ENCODE peak calls at places on chromosomes 13 and 19, in five cellular contexts. X is neuronal stem cell, N is H1, B is H9, H is trophoblast cell. V is an unnamed sample.

GRCh38 chr19:48613024-48613851 is 1.6 kb downstream of the FAM83E start:
- DNase-seq in N (no peak), X (no peak), B (peak), H (no peak), V (no peak)

GRCh38 chr13:98352226-98352625 is 175.2 kb upstream of the RNF113B start:
- DNase-seq in X (no peak), N (no peak), H (no peak), B (no peak), V (no peak)

GRCh38 chr19:2587001-2587719 is 111.2 kb downstream of the GADD45B start:
- DNase-seq in X (no peak), H (no peak), B (peak), N (no peak), V (peak)

GRCh38 chr19:30719189-30719990 is 347.2 kb downstream of the ZNF536 start:
- DNase-seq in N (no peak), B (peak), H (no peak), X (no peak), V (peak)

GRCh38 chr19:16258440-16258903 is 60.8 kb downstream of the AP1M1 start:
- DNase-seq in N (no peak), B (no peak), H (no peak), X (no peak), V (no peak)

GRCh38 chr19:4815426-4816387 is 15.8 kb downstream of the TICAM1 start:
- DNase-seq in B (peak), N (peak), H (peak), X (peak), V (peak)

GRCh38 chr19:10334340-10335148 is 1.2 kb upstream of the RAVER1 start:
- DNase-seq in N (peak), H (peak), B (peak), X (peak), V (peak)

GRCh38 chr19:54430306-54431254 is 15.3 kb downstream of the TTYH1 start:
- DNase-seq in H (peak), N (no peak), B (peak), X (no peak), V (peak)

GRCh38 chr13:98033277-98034247 is 80.1 kb downstream of the IPO5 start:
- DNase-seq in N (no peak), X (peak), H (peak), B (no peak), V (peak)

GRCh38 chr19:17757125-17757524 is 5.8 kb downstream of the FCHO1 start:
- DNase-seq in N (no peak), B (no peak), X (no peak), H (no peak), V (no peak)

GRCh38 chr19:2277138-2277537 is 4.8 kb downstream of the PEAK3 start:
- DNase-seq in B (no peak), N (no peak), X (no peak), H (no peak), V (no peak)

GRCh38 chr13:79492313-79492798 is 11.4 kb downstream of the NDFIP2 start:
- DNase-seq in N (no peak), B (peak), X (no peak), H (peak), V (peak)

GRCh38 chr13:86581711-86582110 is 782.5 kb upstream of the SLITRK6 start:
- DNase-seq in X (no peak), N (no peak), H (no peak), B (no peak), V (peak)

GRCh38 chr13:38713046-38713445 is 26.2 kb downstream of the FREM2 start:
- DNase-seq in H (no peak), X (no peak), N (no peak), B (no peak), V (no peak)

GRCh38 chr13:28792992-28793391 is 27.1 kb upstream of the MTUS2 start:
- DNase-seq in X (no peak), N (no peak), B (no peak), H (peak), V (peak)

GRCh38 chr13:28582225-28582891 is 76.6 kb upstream of the POMP start:
- DNase-seq in X (no peak), B (no peak), N (no peak), H (no peak), V (peak)

GRCh38 chr13:41403983-41404382 is 53.4 kb upstream of the RGCC start:
- DNase-seq in X (no peak), B (no peak), N (no peak), H (peak), V (no peak)

GRCh38 chr13:41402695-41403511 is 54.4 kb upstream of the RGCC start:
- DNase-seq in X (no peak), N (no peak), B (peak), H (no peak), V (no peak)

GRCh38 chr13:41401371-41401770 is 56.0 kb upstream of the RGCC start:
- DNase-seq in H (no peak), B (peak), N (no peak), X (no peak), V (no peak)

DNA sequence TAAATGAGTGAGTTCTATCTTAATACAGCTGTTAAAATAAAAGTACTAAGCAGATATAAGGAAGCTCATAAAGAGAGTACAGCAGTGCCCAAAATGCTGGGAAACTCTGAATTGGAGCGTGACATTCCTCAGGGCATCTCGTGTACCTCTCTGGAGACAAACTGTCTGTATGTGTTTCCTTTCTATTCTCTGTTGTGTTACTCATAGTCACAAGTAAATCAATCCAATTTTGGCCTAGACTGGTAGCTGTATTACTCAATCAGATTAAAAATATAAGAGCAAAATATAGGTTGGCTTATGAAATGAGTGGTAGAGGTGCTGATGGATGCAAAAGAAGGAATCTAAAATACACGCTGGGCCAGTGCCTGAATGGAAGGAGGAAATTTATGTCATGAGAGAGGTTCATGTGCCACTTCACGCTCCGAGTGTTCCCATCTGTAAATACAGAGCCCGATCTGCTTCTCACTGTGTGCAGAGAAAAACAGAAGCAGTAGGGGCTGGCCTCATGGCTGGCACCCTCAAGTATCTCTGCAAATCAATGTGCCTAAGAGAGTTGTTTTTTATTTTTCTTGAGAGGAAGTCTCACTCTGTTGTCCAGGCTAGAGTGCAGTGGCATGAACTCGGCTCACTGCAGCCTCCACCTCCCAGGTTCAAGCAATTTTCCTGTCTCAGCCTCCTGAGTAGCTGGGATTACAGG is 58.7 kb upstream of the RGCC start:
- DNase-seq in B (no peak), X (no peak), N (no peak), H (no peak), V (no peak)
- H2BK12ac ChIP-seq in B (no peak), X (no peak), N (no peak), H (no peak), V (no peak)

GRCh38 chr13:102911336-102911735 is 65.5 kb downstream of the ERCC5 start:
- DNase-seq in N (no peak), B (no peak), X (no peak), H (peak), V (no peak)
- H2BK12ac ChIP-seq in N (no peak), B (no peak), X (no peak), H (no peak), V (peak)

GRCh38 chr19:43329989-43330388 is 23.5 kb upstream of the CD177 start:
- DNase-seq in X (no peak), B (no peak), H (no peak), N (no peak), V (no peak)

GRCh38 chr19:43332058-43332922 is 21.2 kb upstream of the CD177 start:
- DNase-seq in X (no peak), N (no peak), B (peak), H (no peak), V (no peak)

GRCh38 chr19:43330726-43331434 is 22.6 kb upstream of the CD177 start:
- DNase-seq in H (no peak), X (no peak), N (no peak), B (no peak), V (no peak)

DNA sequence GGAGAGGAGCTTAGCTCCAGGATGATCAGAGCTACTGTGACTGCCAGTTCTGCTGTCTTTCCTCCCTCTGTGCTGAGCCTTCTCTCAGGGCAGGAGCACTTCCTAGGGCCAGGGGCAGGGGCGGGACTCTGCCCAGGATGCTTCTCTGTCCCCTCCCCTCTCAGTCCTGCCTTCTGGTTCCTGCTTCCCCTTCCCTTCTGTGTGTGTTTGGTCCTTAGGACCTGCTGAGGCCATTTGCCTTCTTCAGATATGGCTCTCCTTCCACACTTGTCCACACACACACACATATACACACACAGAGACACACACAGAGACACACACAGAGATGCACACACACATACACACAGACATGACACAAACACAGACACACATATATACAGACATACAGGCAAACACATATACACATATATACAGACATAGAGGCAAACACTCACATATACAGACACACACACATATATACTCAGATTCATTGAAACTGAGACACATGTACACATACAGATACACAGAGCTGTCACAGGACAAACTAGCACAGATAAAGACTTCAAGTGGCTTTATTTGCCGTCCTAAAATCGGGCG is 22.0 kb upstream of the CD177 start:
- DNase-seq in X (no peak), H (no peak), N (no peak), B (no peak), V (no peak)
- H2BK12ac ChIP-seq in X (no peak), H (no peak), N (peak), B (no peak), V (no peak)

DNA sequence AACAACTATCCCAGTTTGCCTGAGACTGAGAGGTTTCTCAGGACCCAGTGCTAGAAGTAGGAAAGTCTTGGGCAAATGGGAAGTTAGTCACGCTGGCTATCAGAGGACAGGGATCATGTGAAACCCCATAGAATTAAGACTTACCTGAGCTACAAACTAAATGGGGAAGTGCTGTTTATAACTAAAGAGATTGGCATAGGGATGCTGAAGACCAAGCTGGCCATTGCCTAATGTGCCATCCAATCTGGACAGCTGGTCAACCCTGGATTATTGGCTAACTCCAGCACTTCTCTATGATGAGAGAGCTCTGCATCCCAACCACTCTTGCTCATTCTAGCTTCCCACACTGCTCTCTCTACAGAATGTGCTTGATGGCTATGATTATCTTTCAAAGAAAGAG is 216.1 kb downstream of the TDRD3 start:
- DNase-seq in B (no peak), X (no peak), H (no peak), N (no peak), V (no peak)
- H2BK12ac ChIP-seq in B (no peak), X (no peak), H (no peak), N (no peak), V (no peak)

GRCh38 chr13:94139393-94139995 is 340.0 kb downstream of the DCT start:
- DNase-seq in N (no peak), B (no peak), X (no peak), H (no peak), V (no peak)

GRCh38 chr13:94140027-94140426 is 339.5 kb downstream of the DCT start:
- DNase-seq in N (no peak), X (no peak), B (no peak), H (no peak), V (no peak)

GRCh38 chr13:94138831-94139230 is 340.7 kb downstream of the DCT start:
- DNase-seq in N (no peak), X (no peak), H (no peak), B (no peak), V (no peak)

DNA sequence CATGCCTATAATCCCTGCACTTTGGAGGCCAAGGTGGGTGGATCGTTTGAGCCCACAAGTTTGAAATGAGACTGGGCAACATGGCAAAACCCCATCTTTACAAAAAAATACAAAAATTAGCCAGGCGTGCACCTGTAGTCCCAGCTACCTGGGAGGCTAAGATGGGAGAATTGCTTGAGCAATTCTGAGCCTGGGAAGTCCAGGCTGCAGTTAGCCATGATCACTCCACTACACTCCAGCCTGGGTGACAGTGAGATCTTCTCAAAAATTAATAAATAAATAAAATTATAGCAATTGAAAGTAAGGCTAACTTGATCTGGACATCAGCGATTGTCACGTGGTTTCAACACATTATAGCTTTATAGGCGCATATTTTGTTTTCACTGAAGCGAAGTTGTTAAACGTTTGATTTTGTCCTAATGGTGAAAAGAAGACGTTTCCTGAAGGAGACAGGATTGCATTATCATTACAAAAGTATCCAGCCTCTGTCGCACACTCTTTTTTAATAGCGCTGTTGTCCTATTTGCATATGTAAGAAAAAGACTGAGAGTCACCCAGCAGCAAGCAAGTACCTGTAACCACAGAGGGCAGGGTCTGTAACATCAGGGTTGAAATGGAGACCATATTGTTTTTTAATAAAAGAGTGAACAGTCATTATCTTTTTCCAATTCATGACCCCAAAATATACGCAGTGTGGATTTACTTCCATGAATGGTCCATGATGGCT is 335.7 kb downstream of the DCT start:
- DNase-seq in N (peak), X (no peak), H (no peak), B (peak), V (no peak)
- H2BK12ac ChIP-seq in N (no peak), X (no peak), H (no peak), B (no peak), V (no peak)

DNA sequence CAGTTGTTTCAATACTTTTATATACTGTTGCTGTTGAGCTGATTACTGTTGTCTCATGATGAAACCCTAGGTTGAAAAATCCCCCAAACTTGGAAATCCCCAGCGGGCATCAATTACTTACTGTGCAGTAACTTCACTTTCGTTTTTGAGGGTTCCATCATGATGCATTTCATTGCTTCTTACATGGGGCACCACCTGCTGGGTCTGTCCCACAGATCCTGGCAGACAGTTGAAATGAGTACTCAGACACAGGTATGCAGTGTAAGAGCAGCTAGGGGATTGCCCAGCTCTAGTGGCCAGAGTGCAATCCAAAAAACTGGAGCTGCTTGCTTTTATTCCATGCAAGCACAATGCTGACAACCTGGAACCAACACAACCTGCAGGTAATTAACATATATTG is 132.5 kb upstream of the ZNF91 start:
- DNase-seq in N (no peak), B (no peak), X (no peak), H (no peak), V (no peak)
- H2BK12ac ChIP-seq in N (no peak), B (no peak), X (no peak), H (no peak), V (no peak)

GRCh38 chr19:47471381-47471732 is 336 bp downstream of the SLC8A2 start:
- DNase-seq in B (no peak), X (no peak), H (no peak), N (no peak), V (no peak)
- H2BK12ac ChIP-seq in B (no peak), X (no peak), H (no peak), N (peak), V (no peak)

GRCh38 chr13:20359335-20359734 is 127.2 kb upstream of the GJB6 start:
- DNase-seq in B (no peak), H (peak), X (no peak), N (no peak), V (peak)

GRCh38 chr13:20356437-20356836 is 124.3 kb upstream of the GJB6 start:
- DNase-seq in H (peak), N (no peak), X (no peak), B (no peak), V (no peak)

GRCh38 chr13:20360041-20360491 is 127.9 kb upstream of the GJB6 start:
- DNase-seq in H (no peak), B (no peak), N (no peak), X (no peak), V (peak)

GRCh38 chr13:20360835-20361412 is 128.8 kb upstream of the GJB6 start:
- DNase-seq in B (no peak), N (no peak), X (no peak), H (no peak), V (peak)

DNA sequence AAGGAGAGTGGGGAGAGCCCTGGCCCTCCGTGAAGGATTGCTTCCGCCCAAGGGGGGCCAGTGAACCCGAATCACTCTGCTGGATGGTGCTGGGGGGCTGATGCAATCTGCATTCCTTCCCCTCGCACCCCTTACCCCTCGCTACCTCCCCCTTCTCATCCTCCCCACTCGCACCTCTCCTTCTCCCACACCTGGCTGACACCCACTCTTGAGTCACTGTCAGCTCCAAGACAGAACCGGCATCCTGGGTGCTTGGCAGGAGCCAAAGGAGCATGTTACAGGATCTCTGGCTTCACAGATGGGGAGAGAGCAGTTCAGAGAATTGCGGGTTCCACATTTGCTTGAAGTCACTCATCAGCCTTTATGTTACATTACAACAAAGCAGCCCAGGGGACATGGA is 125.9 kb upstream of the GJB6 start:
- DNase-seq in B (no peak), H (no peak), N (no peak), X (no peak), V (no peak)
- H2BK12ac ChIP-seq in B (no peak), H (peak), N (no peak), X (no peak), V (peak)

DNA sequence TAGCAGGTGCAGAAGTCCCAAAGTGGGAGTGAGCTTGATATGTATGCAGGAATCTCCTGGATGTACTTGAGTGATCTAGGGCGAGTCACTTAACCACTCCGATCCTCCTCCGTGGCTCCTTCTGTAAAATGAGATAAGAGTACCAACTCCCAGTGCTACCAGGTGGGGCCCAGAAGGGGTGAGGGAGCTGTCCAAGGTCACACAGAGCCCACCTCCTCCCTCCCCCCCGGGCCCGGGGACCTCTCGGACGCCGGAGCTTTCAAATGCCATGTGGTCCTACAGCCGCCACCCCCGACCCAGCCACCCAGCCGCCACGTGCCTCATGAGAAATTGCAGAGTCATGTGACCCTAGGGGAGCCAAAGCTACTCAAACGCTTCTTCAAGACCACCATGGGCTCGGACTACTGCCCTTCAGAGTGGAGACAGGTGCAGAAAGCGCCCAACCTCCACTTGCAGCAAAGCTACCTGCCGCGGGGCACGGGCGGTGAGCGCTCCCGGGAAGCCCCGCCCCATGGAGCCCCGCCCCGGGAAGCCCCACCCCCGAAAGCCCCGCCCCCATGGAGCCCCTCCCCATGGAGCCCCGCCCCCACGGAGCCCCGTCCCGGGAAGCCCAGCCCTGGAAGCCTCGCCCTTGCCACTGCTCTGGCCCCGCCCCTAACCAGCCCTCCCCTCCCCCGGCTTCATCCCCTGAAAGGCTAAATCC is 10.1 kb upstream of the ZNF358 start:
- DNase-seq in B (no peak), X (no peak), H (peak), N (no peak), V (peak)
- H2BK12ac ChIP-seq in B (no peak), X (no peak), H (no peak), N (no peak), V (peak)